ENCODE peak calls at places on chromosomes 7 and 10, in six cellular contexts. Z is stimulated activated CD4-positive, alpha-beta T cell treated with anti-CD3 and anti-CD28 coated beads, Interleukin-4, amount 100 ng/mL, for 1 hour; O is M059J; Q is AG08395; J is thoracic aorta; H is nephron progenitor cell. A is an unnamed sample.

GRCh38 chr7:88044069-88044468 is 110.0 kb downstream of the ADAM22 start:
- DNase-seq in Q (no peak), O (no peak), J (no peak), H (no peak), Z (no peak), A (no peak)

GRCh38 chr7:498678-499641 is 20.7 kb downstream of the PDGFA start:
- DNase-seq in O (no peak), J (no peak), Z (no peak), Q (no peak), H (no peak), A (no peak)

GRCh38 chr10:51860257-51860656 is 160.9 kb upstream of the CSTF2T start:
- DNase-seq in J (peak), Q (peak), O (peak), Z (no peak), H (no peak), A (no peak)

GRCh38 chr10:49592726-49593563 is 17.2 kb upstream of the SLC18A3 start:
- DNase-seq in Q (peak), H (peak), O (peak), Z (peak), J (no peak), A (peak)

GRCh38 chr10:119479048-119479394 is 63.5 kb downstream of the RGS10 start:
- DNase-seq in H (no peak), Q (peak), Z (no peak), O (peak), J (no peak), A (no peak)

GRCh38 chr10:94546058-94546595 is 539 bp downstream of the HELLS start:
- DNase-seq in Z (no peak), H (no peak), J (no peak), Q (peak), O (peak), A (no peak)

GRCh38 chr7:104240400-104240799 is 32.6 kb upstream of the ORC5 start:
- DNase-seq in Z (no peak), O (no peak), J (no peak), Q (no peak), H (no peak), A (no peak)

GRCh38 chr7:52271663-52272062 is 763.8 kb upstream of the POM121L12 start:
- DNase-seq in Q (no peak), O (no peak), Z (no peak), H (no peak), J (no peak), A (no peak)

GRCh38 chr7:93715234-93715633 is 140.7 kb upstream of the CALCR start:
- DNase-seq in O (peak), Q (peak), Z (peak), J (no peak), H (peak), A (no peak)

GRCh38 chr10:35614312-35614711 is 9.2 kb downstream of the GJD4 start:
- DNase-seq in H (no peak), Z (no peak), J (no peak), Q (no peak), O (no peak), A (no peak)

GRCh38 chr10:63042256-63042655 is 90.9 kb upstream of the NRBF2 start:
- DNase-seq in O (no peak), J (no peak), Q (no peak), H (no peak), Z (no peak), A (no peak)

GRCh38 chr7:47045169-47045568 is 536.7 kb downstream of the TNS3 start:
- DNase-seq in Q (no peak), J (no peak), O (peak), Z (no peak), H (no peak), A (no peak)

GRCh38 chr10:72740526-72740925 is 48.6 kb downstream of the MCU start:
- DNase-seq in Q (peak), H (no peak), Z (no peak), O (peak), J (no peak), A (no peak)

GRCh38 chr7:132276986-132277716 is 299.1 kb downstream of the PLXNA4 start:
- DNase-seq in J (no peak), H (no peak), Z (no peak), O (peak), Q (peak), A (no peak)

GRCh38 chr10:50394832-50395231 is 143.5 kb upstream of the ASAH2 start:
- DNase-seq in Z (no peak), Q (no peak), O (no peak), J (no peak), H (no peak), A (no peak)

GRCh38 chr7:123004931-123005330 is 9.4 kb upstream of the TAS2R16 start:
- DNase-seq in J (no peak), O (no peak), H (no peak), Q (peak), Z (no peak), A (no peak)

GRCh38 chr10:47076949-47077348 is 165.7 kb downstream of the PTPN20 start:
- DNase-seq in Z (no peak), O (peak), Q (peak), J (no peak), H (no peak), A (no peak)

GRCh38 chr7:24898691-24899090 is 81.3 kb downstream of the OSBPL3 start:
- DNase-seq in O (peak), Q (no peak), Z (no peak), H (no peak), J (no peak), A (no peak)

GRCh38 chr10:22697101-22697500 is 17.3 kb downstream of the PIP4K2A start:
- DNase-seq in Z (no peak), Q (no peak), J (no peak), O (no peak), H (no peak), A (no peak)

GRCh38 chr7:142303650-142304049 is 45.8 kb upstream of the PRSS58 start:
- DNase-seq in Z (no peak), Q (no peak), O (peak), J (no peak), H (peak), A (peak)

GRCh38 chr7:45606050-45606449 is 31.9 kb downstream of the ADCY1 start:
- DNase-seq in Z (no peak), H (no peak), Q (no peak), J (no peak), O (no peak), A (no peak)

GRCh38 chr10:72081772-72082590 is 6.4 kb downstream of the SPOCK2 start:
- DNase-seq in O (no peak), Q (no peak), J (no peak), Z (no peak), H (no peak), A (no peak)

GRCh38 chr10:19945275-19945674 is 129.0 kb downstream of the PLXDC2 start:
- DNase-seq in Q (no peak), J (no peak), H (no peak), Z (no peak), O (no peak), A (no peak)

GRCh38 chr10:13865758-13866491 is 279.2 kb downstream of the PRPF18 start:
- DNase-seq in Z (no peak), H (no peak), Q (peak), J (no peak), O (peak), A (no peak)

GRCh38 chr7:100829150-100829716 is 1.9 kb upstream of the EPHB4 start:
- DNase-seq in H (no peak), J (no peak), Z (no peak), Q (no peak), O (no peak), A (no peak)

GRCh38 chr10:50552308-50552707 is 71.4 kb downstream of the SGMS1 start:
- DNase-seq in J (no peak), O (no peak), Q (peak), H (no peak), Z (no peak), A (no peak)

GRCh38 chr7:28956608-28957063 is 1.5 kb downstream of the TRIL start:
- DNase-seq in Z (no peak), J (no peak), Q (no peak), H (peak), O (no peak), A (no peak)

GRCh38 chr10:110165239-110165638 is 42.2 kb upstream of the MXI1 start:
- DNase-seq in J (no peak), Q (no peak), Z (peak), O (no peak), H (no peak), A (no peak)

GRCh38 chr7:98866765-98867164 is 3.0 kb downstream of the TMEM130 start:
- DNase-seq in Z (no peak), H (no peak), J (no peak), O (no peak), Q (no peak), A (no peak)

GRCh38 chr7:106377847-106378361 is 93.1 kb upstream of the NAMPT start:
- DNase-seq in J (no peak), O (peak), Z (no peak), H (no peak), Q (no peak), A (no peak)

GRCh38 chr10:102461187-102462054 is 10.1 kb upstream of the C10orf95 start:
- DNase-seq in Q (peak), O (peak), J (peak), Z (peak), H (peak), A (peak)

GRCh38 chr10:56286096-56286495 is 75.0 kb downstream of the ZWINT start:
- DNase-seq in O (no peak), J (no peak), Q (no peak), H (no peak), Z (no peak), A (no peak)